ENCODE peak calls at places on chromosomes 16 and 17, in five cellular contexts. Z is brain microvascular endothelial cell, F is ascending aorta, L is AG10803, C is cardiac muscle cell. K is an unnamed sample.

GRCh38 chr17:60563743-60564142 is 36.2 kb upstream of the PPM1D start:
- DNase-seq in Z (no peak), F (no peak), L (no peak), C (no peak), K (no peak)

GRCh38 chr16:66603537-66604375 is 748 bp upstream of the CMTM3 start:
- DNase-seq in Z (peak), F (no peak), L (peak), C (peak), K (peak)

GRCh38 chr16:10088380-10088793 is 93.8 kb downstream of the GRIN2A start:
- DNase-seq in Z (no peak), F (no peak), L (peak), C (peak), K (no peak)

GRCh38 chr16:11006666-11007065 is 62.3 kb downstream of the CLEC16A start:
- DNase-seq in Z (no peak), F (no peak), L (no peak), C (no peak), K (no peak)

GRCh38 chr17:81085420-81085911 is 50.5 kb downstream of the BAIAP2 start:
- DNase-seq in Z (no peak), F (no peak), L (no peak), C (no peak), K (no peak)

GRCh38 chr16:50025544-50025931 is 513 bp downstream of the CNEP1R1 start:
- DNase-seq in Z (no peak), F (no peak), L (peak), C (peak), K (no peak)

GRCh38 chr16:57627184-57627871 is 1.1 kb upstream of the ADGRG1 start:
- DNase-seq in Z (peak), F (no peak), L (peak), C (peak), K (peak)

GRCh38 chr16:55815320-55815719 is 17.6 kb downstream of the CES1 start:
- DNase-seq in Z (no peak), F (no peak), L (no peak), C (no peak), K (no peak)

GRCh38 chr17:56918916-56919315 is 5.1 kb upstream of the TRIM25 start:
- DNase-seq in Z (no peak), F (no peak), L (peak), C (no peak), K (peak)

GRCh38 chr16:3457434-3458252 is 14.2 kb downstream of the NAA60 start:
- DNase-seq in Z (peak), F (peak), L (peak), C (peak), K (peak)

GRCh38 chr16:23504076-23504452 is 6.2 kb downstream of the GGA2 start:
- DNase-seq in Z (peak), F (no peak), L (peak), C (no peak), K (peak)

GRCh38 chr17:47315451-47316266 is 8.1 kb upstream of the EFCAB13 start:
- DNase-seq in Z (peak), F (no peak), L (peak), C (peak), K (peak)

GRCh38 chr17:73184133-73184993 is 8.5 kb upstream of the COG1 start:
- DNase-seq in Z (no peak), F (no peak), L (no peak), C (no peak), K (no peak)

GRCh38 chr17:82449883-82450356 is 632 bp downstream of the CYBC1 start:
- DNase-seq in Z (no peak), F (no peak), L (no peak), C (no peak), K (no peak)

GRCh38 chr16:49701867-49702494 is 153.9 kb downstream of the ZNF423 start:
- DNase-seq in Z (no peak), F (peak), L (peak), C (peak), K (peak)

GRCh38 chr16:1152651-1153259 is at the start of gene CACNA1H:
- DNase-seq in Z (no peak), F (no peak), L (no peak), C (peak), K (no peak)

GRCh38 chr17:49861150-49861884 is 13.4 kb upstream of the TAC4 start:
- DNase-seq in Z (peak), F (no peak), L (peak), C (peak), K (peak)

GRCh38 chr16:54125751-54126655 is 160.6 kb downstream of the IRX3 start:
- DNase-seq in Z (no peak), F (no peak), L (no peak), C (no peak), K (no peak)

GRCh38 chr17:78351449-78352006 is 8.3 kb downstream of the SOCS3 start:
- DNase-seq in Z (peak), F (peak), L (peak), C (peak), K (peak)

GRCh38 chr17:80861360-80861861 is 130.2 kb upstream of the CHMP6 start:
- DNase-seq in Z (no peak), F (no peak), L (no peak), C (no peak), K (no peak)

GRCh38 chr16:15785386-15786059 is 71.3 kb downstream of the MYH11 start:
- DNase-seq in Z (no peak), F (no peak), L (no peak), C (no peak), K (no peak)

GRCh38 chr16:15781650-15782049 is 75.2 kb downstream of the MYH11 start:
- DNase-seq in Z (no peak), F (no peak), L (no peak), C (no peak), K (no peak)

GRCh38 chr16:15780805-15781204 is 76.0 kb downstream of the MYH11 start:
- DNase-seq in Z (no peak), F (no peak), L (no peak), C (no peak), K (no peak)

GRCh38 chr16:15783985-15784384 is 72.8 kb downstream of the MYH11 start:
- DNase-seq in Z (no peak), F (no peak), L (no peak), C (no peak), K (no peak)

DNA sequence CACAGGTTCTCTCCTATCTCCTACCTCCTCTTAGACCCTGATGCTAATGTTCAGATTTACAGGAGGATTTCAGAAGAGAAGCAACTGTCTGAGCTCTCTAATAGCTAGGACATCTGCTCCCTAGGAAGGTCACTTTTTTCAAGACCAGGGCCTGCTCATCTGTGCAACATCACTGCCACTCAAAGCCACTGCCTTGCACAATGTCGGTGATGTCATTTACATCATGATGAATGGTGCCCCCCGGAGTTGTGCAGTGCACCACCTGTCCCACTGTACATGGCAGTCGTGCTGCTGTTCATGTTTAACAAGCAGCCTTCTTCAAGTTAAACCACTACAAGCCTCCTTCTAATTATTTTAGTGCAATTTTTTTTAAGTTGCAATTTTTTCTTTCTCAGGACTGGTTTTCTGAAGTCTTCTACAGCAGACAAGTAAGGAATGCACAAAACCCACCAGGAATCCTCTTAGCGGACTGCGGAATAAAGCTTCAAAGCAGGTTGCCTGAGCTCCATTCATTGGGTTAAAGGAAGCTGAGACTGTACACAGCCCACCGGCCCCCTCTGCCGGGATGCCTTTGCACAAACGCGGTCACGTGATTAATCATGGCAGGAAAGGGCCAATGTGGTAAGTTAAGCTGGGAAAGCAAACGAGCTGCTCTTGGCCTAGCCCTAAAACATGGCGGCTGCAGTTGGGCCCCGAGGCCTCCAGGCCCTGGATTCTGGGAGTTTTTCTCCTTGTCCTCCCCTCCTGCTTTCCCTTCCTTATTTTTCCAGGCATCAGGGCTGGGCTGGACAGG is 74.1 kb downstream of the MYH11 start:
- DNase-seq in Z (no peak), F (no peak), L (no peak), C (peak), K (no peak)
- TF ChIP-seq CTCF in Z (peak), F (no peak), L (no peak), C (no peak), K (no peak)

DNA sequence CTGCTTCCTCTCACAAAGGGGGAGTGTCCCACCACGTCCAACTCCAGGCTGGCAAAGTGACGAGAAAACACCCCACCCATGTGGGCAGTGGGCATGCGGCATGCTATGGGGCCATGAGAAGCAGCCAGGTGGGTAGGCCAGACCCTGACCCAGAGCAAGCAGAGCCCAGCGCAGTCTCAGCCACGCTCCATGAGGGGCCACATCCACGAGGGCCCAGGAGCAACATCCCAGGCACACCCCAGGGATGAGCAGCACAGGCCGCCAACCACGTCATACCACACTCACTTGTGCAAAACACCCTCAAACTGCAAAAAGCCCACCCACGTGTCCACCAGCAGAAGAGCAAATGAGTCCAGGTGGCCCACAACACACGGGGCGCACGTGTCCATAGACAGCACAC is 117.0 kb downstream of the ZNF778 start:
- DNase-seq in Z (no peak), F (no peak), L (no peak), C (no peak), K (no peak)
- H3K4me3 ChIP-seq in Z (no peak), F (no peak), L (no peak), C (no peak), K (no peak)

GRCh38 chr17:71885662-71886061 is 235.2 kb upstream of the SOX9 start:
- DNase-seq in Z (no peak), F (no peak), L (no peak), C (no peak), K (no peak)
- TF ChIP-seq CTCF in Z (no peak), F (no peak), L (no peak), C (no peak), K (no peak)

GRCh38 chr17:27459433-27459832 is 3.2 kb downstream of the KSR1 start:
- DNase-seq in Z (no peak), F (no peak), L (no peak), C (no peak), K (no peak)

GRCh38 chr17:27457405-27457730 is 1.1 kb downstream of the KSR1 start:
- DNase-seq in Z (no peak), F (no peak), L (no peak), C (no peak), K (no peak)

GRCh38 chr17:27456681-27457404 is 595 bp downstream of the KSR1 start:
- DNase-seq in Z (no peak), F (no peak), L (no peak), C (no peak), K (no peak)

GRCh38 chr17:27457731-27458523 is 1.7 kb downstream of the KSR1 start:
- DNase-seq in Z (no peak), F (no peak), L (peak), C (peak), K (peak)

GRCh38 chr17:27458524-27458908 is 2.3 kb downstream of the KSR1 start:
- DNase-seq in Z (no peak), F (no peak), L (no peak), C (no peak), K (no peak)
- H3K4me3 ChIP-seq in Z (peak), F (no peak), L (peak), C (no peak), K (peak)

DNA sequence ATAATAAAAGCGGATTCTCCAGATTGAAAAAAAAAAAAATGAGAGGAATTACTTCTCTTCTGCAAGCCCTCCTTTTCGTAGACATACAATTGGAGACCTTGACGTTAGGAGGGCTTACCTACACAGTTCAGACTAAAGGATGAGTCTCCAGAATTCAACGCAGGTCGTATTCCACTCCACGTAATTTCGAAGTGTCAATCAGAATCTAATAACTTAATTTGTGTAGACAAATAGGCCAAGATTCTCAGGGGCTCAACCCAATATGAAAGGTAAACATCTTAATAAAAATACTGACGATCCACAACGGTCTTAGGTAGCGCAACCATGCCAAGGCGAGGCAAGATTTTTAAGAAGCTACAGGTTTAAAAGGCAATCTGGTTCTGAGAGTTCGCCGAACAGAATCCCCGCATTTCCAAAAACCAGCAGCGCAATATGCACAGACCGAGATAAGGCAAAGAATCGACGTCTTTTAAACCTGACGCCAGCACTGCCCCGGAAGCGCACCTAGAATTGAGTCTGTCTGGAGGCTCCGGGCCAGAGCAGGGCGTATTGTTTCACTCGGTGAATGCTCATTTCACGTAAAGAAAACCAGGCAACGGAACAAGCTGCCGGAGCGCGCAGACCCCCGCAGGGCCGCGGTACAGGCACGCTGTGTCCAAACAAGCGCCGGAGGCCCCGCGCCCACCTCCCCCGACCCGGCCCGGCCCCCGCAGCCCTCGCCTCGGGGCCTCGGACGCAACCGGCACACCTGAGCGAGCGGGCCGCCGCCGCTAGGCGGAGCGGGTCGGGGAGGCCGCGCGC is 623 bp downstream of the MBTPS1 start:
- DNase-seq in Z (peak), F (no peak), L (peak), C (peak), K (peak)
- TF ChIP-seq CTCF in Z (no peak), F (peak), L (no peak), C (no peak), K (no peak)